ENCODE peak calls at places on chromosomes 12 and 14, in five cellular contexts. Q, B, A, T and X are unnamed samples.

GRCh38 chr14:68235011-68235410 is 415.4 kb downstream of the RAD51B start:
- DNase-seq in Q (no peak), B (no peak), A (no peak), T (no peak), X (no peak)

GRCh38 chr12:122948605-122949004 is 17.7 kb downstream of the ABCB9 start:
- DNase-seq in Q (no peak), B (no peak), A (no peak), T (no peak), X (no peak)

GRCh38 chr14:88181072-88181471 is 142.0 kb downstream of the KCNK10 start:
- DNase-seq in Q (no peak), B (no peak), A (no peak), T (no peak), X (no peak)

GRCh38 chr14:27409936-27410335 is 812.1 kb upstream of the NOVA1 start:
- DNase-seq in Q (no peak), B (no peak), A (no peak), T (no peak), X (no peak)

GRCh38 chr12:132524405-132524804 is 34.5 kb downstream of the FBRSL1 start:
- DNase-seq in Q (no peak), B (no peak), A (no peak), T (no peak), X (peak; percentile 36)

GRCh38 chr14:32252030-32252670 is 49.1 kb upstream of the RNU6-8 start:
- DNase-seq in Q (no peak), B (peak; percentile 79), A (peak; percentile 62), T (peak; percentile 71), X (peak; percentile 46)

GRCh38 chr12:118271770-118272417 is 100.8 kb downstream of the TAOK3 start:
- DNase-seq in Q (no peak), B (no peak), A (no peak), T (no peak), X (no peak)

GRCh38 chr12:57452181-57452936 is 2.7 kb upstream of the INHBE start:
- DNase-seq in Q (peak; percentile 83), B (no peak), A (no peak), T (peak; percentile 39), X (peak; percentile 67)

GRCh38 chr12:24615967-24616411 is 332.9 kb downstream of the BCAT1 start:
- DNase-seq in Q (no peak), B (no peak), A (no peak), T (no peak), X (peak; percentile 30)

GRCh38 chr14:101365329-101366158 is 195.8 kb upstream of the DIO3 start:
- DNase-seq in Q (peak; percentile 80), B (peak; percentile 77), A (no peak), T (no peak), X (peak; percentile 18)

GRCh38 chr14:85597701-85598100 is 67.8 kb downstream of the FLRT2 start:
- DNase-seq in Q (no peak), B (no peak), A (no peak), T (no peak), X (no peak)

GRCh38 chr14:63857467-63858030 is 4.7 kb downstream of the SYNE2 start:
- DNase-seq in Q (no peak), B (no peak), A (no peak), T (no peak), X (no peak)

GRCh38 chr14:58746261-58746660 is 108.5 kb downstream of the DACT1 start:
- DNase-seq in Q (no peak), B (no peak), A (no peak), T (no peak), X (peak; percentile 46)

GRCh38 chr14:87638196-87638595 is 354.8 kb downstream of the GALC start:
- DNase-seq in Q (no peak), B (no peak), A (no peak), T (no peak), X (no peak)

GRCh38 chr12:128571906-128572305 is 251.9 kb downstream of the SLC15A4 start:
- DNase-seq in Q (no peak), B (no peak), A (no peak), T (no peak), X (no peak)

GRCh38 chr12:25855716-25856115 is 102.8 kb upstream of the RASSF8 start:
- DNase-seq in Q (no peak), B (no peak), A (no peak), T (no peak), X (no peak)

GRCh38 chr14:74531467-74531866 is 37.9 kb downstream of the ISCA2 start:
- DNase-seq in Q (no peak), B (no peak), A (peak; percentile 22), T (peak; percentile 35), X (no peak)

GRCh38 chr12:6635856-6636521 is at the start of gene LPAR5:
- DNase-seq in Q (no peak), B (peak; percentile 72), A (no peak), T (peak; percentile 70), X (no peak)

GRCh38 chr12:94779520-94779919 is 129.2 kb upstream of the TMCC3 start:
- DNase-seq in Q (no peak), B (no peak), A (no peak), T (no peak), X (no peak)

GRCh38 chr12:3263939-3264699 is 186.9 kb downstream of the TSPAN9 start:
- DNase-seq in Q (no peak), B (no peak), A (no peak), T (no peak), X (no peak)

GRCh38 chr14:62015945-62016344 is 253.7 kb downstream of the SNAPC1 start:
- DNase-seq in Q (no peak), B (no peak), A (no peak), T (no peak), X (no peak)

GRCh38 chr12:47080725-47081502 is 1.2 kb upstream of the AMIGO2 start:
- DNase-seq in Q (peak; percentile 81), B (no peak), A (no peak), T (peak; percentile 66), X (peak; percentile 67)

GRCh38 chr14:101405171-101405883 is 156.0 kb upstream of the DIO3 start:
- DNase-seq in Q (no peak), B (no peak), A (peak; percentile 12), T (peak; percentile 6), X (no peak)

GRCh38 chr12:91948504-91948903 is 197.1 kb downstream of the BTG1 start:
- DNase-seq in Q (no peak), B (no peak), A (no peak), T (peak; percentile 26), X (no peak)

GRCh38 chr12:1474567-1475153 is 119.7 kb downstream of the FBXL14 start:
- DNase-seq in Q (no peak), B (no peak), A (peak; percentile 80), T (no peak), X (peak; percentile 62)

GRCh38 chr12:62435337-62436163 is 31.1 kb upstream of the MON2 start:
- DNase-seq in Q (peak; percentile 78), B (peak; percentile 41), A (peak; percentile 30), T (peak; percentile 67), X (no peak)
- H3K4me3 ChIP-seq in Q (peak overlapping the region; percentile 61), B (peak overlapping the region; percentile 37), A (peak overlapping the region; percentile 36), T (peak overlapping the region; percentile 30), X (peak overlapping the region; percentile 54)

DNA sequence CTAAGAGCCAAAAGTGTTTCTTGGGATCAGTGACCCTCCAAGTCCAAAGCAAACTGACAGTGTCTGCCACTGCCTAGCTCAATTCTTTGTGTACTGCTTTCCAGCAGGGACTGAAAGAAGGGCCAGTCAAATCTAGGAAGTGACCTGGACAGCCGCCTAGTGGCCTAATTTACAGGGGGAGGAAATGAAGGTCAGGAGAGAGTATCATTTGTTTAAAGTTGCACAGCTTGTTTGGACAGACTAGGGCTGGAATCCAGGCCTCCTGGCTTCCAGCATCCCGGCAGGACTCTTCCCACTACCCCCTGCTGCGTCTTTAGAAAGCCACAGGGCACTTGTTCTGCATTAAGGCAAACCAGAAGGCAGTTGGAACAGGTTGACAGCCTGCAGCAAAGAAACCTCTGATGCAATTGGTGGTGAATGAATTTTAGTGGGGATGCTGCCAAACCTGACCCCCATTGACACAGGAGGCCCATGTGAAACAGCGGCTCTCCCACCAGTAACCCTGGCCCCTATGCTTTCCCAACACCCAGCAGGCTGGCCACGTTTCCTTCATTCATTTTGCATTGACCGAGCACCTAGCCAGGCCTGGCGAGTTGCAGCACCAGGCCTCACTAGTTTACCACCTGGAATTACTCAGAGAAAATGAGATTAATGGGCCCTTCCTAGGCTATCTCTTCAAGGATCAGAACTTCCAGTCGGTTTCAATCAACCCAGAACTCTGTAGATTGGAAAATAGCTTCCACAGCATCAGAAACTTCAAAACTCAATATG is 28.2 kb downstream of the GALNT16 start:
- DNase-seq in Q (peak; percentile 69), B (no peak), A (no peak), T (no peak), X (no peak)
- TF ChIP-seq CTCF in Q (peak; percentile 46), B (peak; percentile 27), A (peak; percentile 32), T (no peak), X (peak; percentile 35)

GRCh38 chr12:55654506-55655224 is 18.0 kb downstream of the OR10P1 start:
- DNase-seq in Q (no peak), B (no peak), A (no peak), T (no peak), X (no peak)
- H3K4me3 ChIP-seq in Q (no peak overlapping the region), B (no peak overlapping the region), A (no peak overlapping the region), T (no peak overlapping the region), X (no peak overlapping the region)

GRCh38 chr14:93009471-93010117 is 86.6 kb downstream of the CHGA start:
- DNase-seq in Q (no peak), B (no peak), A (no peak), T (no peak), X (no peak)
- TF ChIP-seq CTCF in Q (no peak), B (no peak), A (no peak), T (no peak), X (no peak)

GRCh38 chr14:71322660-71323250 is 415.5 kb downstream of the PCNX1 start:
- DNase-seq in Q (no peak), B (peak; percentile 72), A (peak; percentile 25), T (peak; percentile 51), X (no peak)
- H3K4me3 ChIP-seq in Q (peak overlapping the region; percentile 91), B (peak overlapping the region; percentile 92), A (peak overlapping the region; percentile 77), T (no peak overlapping the region), X (no peak overlapping the region)

DNA sequence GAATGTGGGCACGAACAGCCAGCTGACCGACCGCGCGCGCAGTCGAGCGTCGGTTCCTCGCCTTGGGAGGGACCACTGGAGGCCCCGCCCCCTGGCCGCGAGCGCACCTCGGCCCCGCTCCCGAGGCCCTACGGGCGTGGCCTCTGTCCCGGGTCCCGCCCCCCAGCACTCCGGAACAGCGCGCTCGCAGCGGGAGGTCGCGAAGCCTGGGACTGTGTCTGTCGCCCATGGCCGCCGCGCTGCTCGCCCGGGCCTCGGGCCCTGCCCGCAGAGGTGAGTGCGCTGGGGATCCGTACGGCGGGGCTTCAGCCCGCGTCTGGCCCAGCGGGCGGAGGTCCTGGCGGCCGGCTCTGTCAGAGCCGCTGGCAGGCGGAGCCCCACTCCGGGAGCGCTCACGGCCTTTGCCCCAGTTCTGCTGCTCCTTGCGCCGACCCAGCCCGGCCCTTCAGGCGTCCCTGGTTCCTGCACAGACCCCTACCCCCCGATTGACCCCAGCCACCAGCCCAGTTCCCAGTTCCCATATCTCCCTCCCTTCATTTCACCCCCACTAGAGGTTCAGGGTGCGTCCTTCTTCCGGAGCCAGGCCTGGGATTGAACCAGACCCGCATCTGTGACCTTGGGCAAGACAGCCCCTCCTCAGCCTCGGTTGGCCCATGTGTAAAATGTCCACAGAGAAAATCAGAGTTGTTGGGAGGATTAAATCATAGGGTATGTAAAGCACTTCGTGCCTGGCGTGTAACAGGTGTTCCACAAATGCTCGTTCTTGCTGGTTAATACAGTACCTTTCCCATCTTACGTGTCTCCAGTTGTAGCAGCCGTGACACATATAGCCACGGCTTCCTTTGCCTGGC is at the start of gene ACADS:
- DNase-seq in Q (peak; percentile 92), B (peak; percentile 90), A (peak; percentile 30), T (peak; percentile 94), X (no peak)
- TF ChIP-seq CTCF in Q (no peak), B (no peak), A (no peak), T (no peak), X (no peak)

GRCh38 chr12:100652488-100652887 is 79.0 kb downstream of the GAS2L3 start:
- DNase-seq in Q (no peak), B (no peak), A (no peak), T (no peak), X (no peak)
- H3K4me3 ChIP-seq in Q (no peak overlapping the region), B (no peak overlapping the region), A (no peak overlapping the region), T (no peak overlapping the region), X (no peak overlapping the region)